ENCODE peak calls at places on chromosome 11, in seven cellular contexts. J is esophagus squamous epithelium, C is vagina, M is IMR-90, W is body of pancreas, D is Peyer's patch, V is uterus. Z is an unnamed sample.

GRCh38 chr11:72039108-72039850 is 40.6 kb downstream of the IL18BP start:
- DNase-seq in J (no peak), C (no peak), M (peak; percentile 60), W (peak; percentile 68), D (no peak), V (peak; percentile 34), Z (peak; percentile 73)

GRCh38 chr11:33633251-33634003 is 67.2 kb downstream of the C11orf91 start:
- DNase-seq in J (no peak), C (peak; percentile 64), M (peak; percentile 72), W (no peak), D (no peak), V (no peak), Z (no peak)

GRCh38 chr11:110470716-110471115 is 41.0 kb downstream of the FDX1 start:
- DNase-seq in J (no peak), C (no peak), M (peak; percentile 73), W (no peak), D (no peak), V (no peak), Z (no peak)

GRCh38 chr11:45216901-45217300 is 69.2 kb downstream of the SYT13 start:
- DNase-seq in J (no peak), C (no peak), M (peak; percentile 13), W (no peak), D (no peak), V (no peak), Z (no peak)

GRCh38 chr11:2932850-2933251 is 3.6 kb upstream of the PHLDA2 start:
- DNase-seq in J (no peak), C (no peak), M (peak; percentile 46), W (no peak), D (no peak), V (no peak), Z (no peak)

GRCh38 chr11:68007498-68008380 is 2.4 kb upstream of the ALDH3B1 start:
- DNase-seq in J (no peak), C (no peak), M (no peak), W (no peak), D (no peak), V (no peak), Z (no peak)

GRCh38 chr11:118102721-118103261 is 16.0 kb upstream of the SMIM35 start:
- DNase-seq in J (no peak), C (no peak), M (no peak), W (no peak), D (no peak), V (no peak), Z (no peak)

GRCh38 chr11:12235549-12235944 is 125.2 kb downstream of the MICAL2 start:
- DNase-seq in J (no peak), C (no peak), M (peak; percentile 34), W (no peak), D (no peak), V (no peak), Z (no peak)

GRCh38 chr11:93906486-93906885 is 56.1 kb upstream of the VSTM5 start:
- DNase-seq in J (no peak), C (no peak), M (peak; percentile 25), W (no peak), D (no peak), V (no peak), Z (no peak)

GRCh38 chr11:122785156-122785605 is 53.1 kb upstream of the CRTAM start:
- DNase-seq in J (no peak), C (no peak), M (no peak), W (no peak), D (no peak), V (no peak), Z (no peak)

GRCh38 chr11:67496113-67496512 is 9.1 kb downstream of the PITPNM1 start:
- DNase-seq in J (no peak), C (no peak), M (no peak), W (no peak), D (no peak), V (no peak), Z (no peak)

GRCh38 chr11:27694992-27695391 is 5.3 kb downstream of the BDNF start:
- DNase-seq in J (no peak), C (no peak), M (no peak), W (no peak), D (no peak), V (no peak), Z (no peak)

GRCh38 chr11:12900496-12900895 is 108.6 kb upstream of the RASSF10 start:
- DNase-seq in J (no peak), C (no peak), M (peak; percentile 94), W (no peak), D (no peak), V (no peak), Z (no peak)

GRCh38 chr11:27211370-27212127 is 151.5 kb downstream of the CCDC34 start:
- DNase-seq in J (no peak), C (no peak), M (no peak), W (no peak), D (no peak), V (no peak), Z (no peak)

GRCh38 chr11:33500331-33500730 is 200.3 kb downstream of the C11orf91 start:
- DNase-seq in J (no peak), C (no peak), M (peak; percentile 31), W (no peak), D (no peak), V (no peak), Z (no peak)

GRCh38 chr11:130089669-130090063 is 20.0 kb downstream of the APLP2 start:
- DNase-seq in J (no peak), C (no peak), M (no peak), W (no peak), D (no peak), V (no peak), Z (no peak)
- H3K27ac ChIP-seq in J (no peak overlapping the region), C (no peak overlapping the region), M (no peak overlapping the region), W (no peak overlapping the region), D (no peak overlapping the region), V (no peak overlapping the region), Z (no peak overlapping the region)

DNA sequence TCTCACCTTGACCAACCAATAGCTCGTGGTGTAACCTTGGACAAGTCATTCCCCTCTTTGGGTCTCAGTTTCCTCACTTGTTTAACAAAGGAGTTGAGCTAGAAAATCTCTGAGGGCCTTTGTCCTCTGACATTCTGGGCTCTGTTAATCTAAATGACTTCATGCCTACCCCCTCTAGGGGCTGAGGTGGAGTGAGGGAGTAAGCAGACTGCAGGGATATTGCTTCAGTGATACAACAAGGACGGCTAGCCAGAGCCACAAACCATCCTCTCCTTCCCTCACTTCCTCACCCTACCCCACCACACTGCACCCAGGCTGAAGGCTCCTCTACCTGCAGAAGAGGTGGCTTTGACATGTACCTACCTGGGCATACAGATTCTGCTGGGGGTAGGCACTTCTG is 34.8 kb downstream of the RELT start:
- DNase-seq in J (no peak), C (no peak), M (no peak), W (no peak), D (no peak), V (no peak), Z (no peak)
- TF ChIP-seq POLR2A in J (no peak), C (no peak), M (no peak), W (no peak), D (no peak), V (no peak), Z (no peak)

GRCh38 chr11:116217006-116217405 is 555.8 kb downstream of the BUD13 start:
- DNase-seq in J (no peak), C (no peak), M (peak; percentile 45), W (peak; percentile 22), D (no peak), V (no peak), Z (no peak)
- TF ChIP-seq CTCF in J (peak; percentile 47), C (peak; percentile 41), M (peak; percentile 64), W (peak; percentile 36), D (no peak), V (peak; percentile 55), Z (no peak)

DNA sequence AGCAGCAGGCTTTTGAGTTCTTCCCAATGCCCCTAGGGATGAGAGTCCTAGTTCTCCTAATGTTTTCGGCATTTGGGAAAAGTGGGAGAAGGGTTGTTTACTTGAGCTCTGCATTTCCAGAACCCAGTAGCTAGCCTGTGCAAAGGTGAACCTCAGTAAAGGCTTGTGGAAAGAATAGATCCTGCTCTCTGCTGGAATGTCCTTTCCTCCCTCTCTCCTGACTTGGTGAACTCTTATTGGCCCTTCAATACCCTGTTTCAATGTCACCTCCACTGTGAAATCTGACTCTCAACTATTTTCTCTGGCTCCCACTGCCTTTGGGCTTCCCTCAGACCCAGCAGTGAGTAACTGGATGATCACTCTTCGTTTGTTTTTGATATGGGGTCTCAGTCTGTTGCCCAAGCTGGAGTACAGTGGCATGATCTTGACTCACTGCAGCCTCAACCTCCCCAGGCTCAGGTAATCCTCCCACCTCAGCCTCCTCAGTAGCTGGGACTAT is 2.4 kb upstream of the UVRAG start:
- DNase-seq in J (no peak), C (no peak), M (no peak), W (no peak), D (no peak), V (no peak), Z (no peak)
- H3K27ac ChIP-seq in J (no peak overlapping the region), C (peak overlapping the region; percentile 25), M (no peak overlapping the region), W (no peak overlapping the region), D (no peak overlapping the region), V (peak overlapping the region; percentile 33), Z (no peak overlapping the region)

GRCh38 chr11:86803136-86803535 is 2.8 kb downstream of the PRSS23 start:
- DNase-seq in J (no peak), C (no peak), M (no peak), W (no peak), D (no peak), V (no peak), Z (no peak)

GRCh38 chr11:86804871-86805415 is 4.6 kb downstream of the PRSS23 start:
- DNase-seq in J (no peak), C (no peak), M (no peak), W (no peak), D (no peak), V (no peak), Z (no peak)

GRCh38 chr11:86802146-86802545 is 1.8 kb downstream of the PRSS23 start:
- DNase-seq in J (no peak), C (no peak), M (no peak), W (no peak), D (no peak), V (no peak), Z (no peak)

GRCh38 chr11:86802601-86803051 is 2.3 kb downstream of the PRSS23 start:
- DNase-seq in J (no peak), C (no peak), M (peak; percentile 57), W (peak; percentile 29), D (no peak), V (no peak), Z (no peak)

GRCh38 chr11:86803641-86804040 is 3.3 kb downstream of the PRSS23 start:
- DNase-seq in J (no peak), C (no peak), M (no peak), W (no peak), D (no peak), V (no peak), Z (no peak)
- TF ChIP-seq POLR2A in J (no peak), C (no peak), M (no peak), W (no peak), D (no peak), V (no peak), Z (no peak)

GRCh38 chr11:36023922-36024321 is 80.1 kb downstream of the LDLRAD3 start:
- DNase-seq in J (no peak), C (no peak), M (peak; percentile 60), W (no peak), D (no peak), V (no peak), Z (no peak)
- TF ChIP-seq CTCF in J (no peak), C (no peak), M (no peak), W (no peak), D (no peak), V (no peak), Z (no peak)

Z was measured in stomach.